ENCODE peak calls at places on chromosomes 7 and 10, in nine cellular contexts. K, F, T, P, L, C, E, Z and A are unnamed samples.

GRCh38 chr7:130982160-130982638 is 248.2 kb upstream of the KLF14 start:
- DNase-seq in K (peak), F (no peak), T (peak), P (peak), L (peak), C (no peak), E (no peak), Z (no peak), A (peak)

GRCh38 chr10:132735341-132735775 is 50.6 kb downstream of the NKX6-2 start:
- DNase-seq in K (no peak), F (no peak), T (no peak), P (peak), L (no peak), C (no peak), E (no peak), Z (no peak), A (no peak)

GRCh38 chr10:31709028-31709427 is 219.6 kb downstream of the ARHGAP12 start:
- DNase-seq in K (no peak), F (no peak), T (no peak), P (no peak), L (no peak), C (no peak), E (no peak), Z (no peak), A (no peak)

GRCh38 chr10:2950546-2950945 is 116.8 kb upstream of the PFKP start:
- DNase-seq in K (no peak), F (no peak), T (no peak), P (no peak), L (no peak), C (no peak), E (no peak), Z (no peak), A (no peak)

GRCh38 chr7:95867309-95867708 is 95.0 kb downstream of the DYNC1I1 start:
- DNase-seq in K (no peak), F (no peak), T (no peak), P (no peak), L (no peak), C (no peak), E (no peak), Z (peak), A (no peak)

GRCh38 chr10:15232279-15232678 is 63.8 kb upstream of the NMT2 start:
- DNase-seq in K (no peak), F (no peak), T (no peak), P (no peak), L (no peak), C (no peak), E (no peak), Z (no peak), A (no peak)

GRCh38 chr7:16753102-16753931 is at the start of gene TSPAN13:
- DNase-seq in K (peak), F (no peak), T (peak), P (peak), L (peak), C (no peak), E (peak), Z (peak), A (peak)

GRCh38 chr10:17993361-17993760 is 41.6 kb downstream of the SLC39A12 start:
- DNase-seq in K (no peak), F (no peak), T (peak), P (no peak), L (peak), C (peak), E (no peak), Z (no peak), A (peak)

GRCh38 chr7:21352540-21353387 is 75.1 kb upstream of the SP4 start:
- DNase-seq in K (no peak), F (no peak), T (no peak), P (peak), L (no peak), C (no peak), E (no peak), Z (no peak), A (peak)

GRCh38 chr10:110827410-110827809 is 44.3 kb upstream of the PDCD4 start:
- DNase-seq in K (no peak), F (no peak), T (peak), P (no peak), L (peak), C (peak), E (no peak), Z (no peak), A (peak)

GRCh38 chr10:46325021-46325420 is 38.2 kb downstream of the ANTXRL start:
- DNase-seq in K (no peak), F (no peak), T (no peak), P (peak), L (peak), C (no peak), E (no peak), Z (no peak), A (peak)

GRCh38 chr7:128662091-128662490 is 10.0 kb upstream of the GARIN1A start:
- DNase-seq in K (no peak), F (no peak), T (no peak), P (no peak), L (no peak), C (no peak), E (no peak), Z (no peak), A (no peak)

GRCh38 chr7:141737118-141737835 is 881 bp upstream of the SSBP1 start:
- DNase-seq in K (peak), F (no peak), T (peak), P (no peak), L (peak), C (no peak), E (peak), Z (peak), A (peak)

GRCh38 chr7:144524271-144524670 is 120.8 kb upstream of the NOBOX start:
- DNase-seq in K (no peak), F (no peak), T (no peak), P (no peak), L (no peak), C (no peak), E (no peak), Z (no peak), A (no peak)

GRCh38 chr7:1931248-1931950 is 261.3 kb downstream of the ELFN1 start:
- DNase-seq in K (no peak), F (no peak), T (peak), P (no peak), L (no peak), C (no peak), E (no peak), Z (peak), A (peak)

GRCh38 chr7:75688200-75689136 is 50.3 kb downstream of the HIP1 start:
- DNase-seq in K (no peak), F (no peak), T (no peak), P (peak), L (no peak), C (no peak), E (no peak), Z (peak), A (no peak)

GRCh38 chr10:13794982-13795381 is 208.2 kb downstream of the PRPF18 start:
- DNase-seq in K (no peak), F (no peak), T (no peak), P (no peak), L (no peak), C (no peak), E (no peak), Z (peak), A (no peak)

GRCh38 chr7:42315631-42316030 is 78.6 kb upstream of the GLI3 start:
- DNase-seq in K (no peak), F (no peak), T (peak), P (no peak), L (peak), C (no peak), E (no peak), Z (no peak), A (peak)

GRCh38 chr7:26729150-26729772 is 135.1 kb downstream of the SKAP2 start:
- DNase-seq in K (no peak), F (no peak), T (no peak), P (no peak), L (no peak), C (no peak), E (no peak), Z (no peak), A (no peak)

GRCh38 chr10:119253433-119254174 is 46.2 kb downstream of the GRK5 start:
- DNase-seq in K (peak), F (peak), T (peak), P (no peak), L (peak), C (peak), E (no peak), Z (no peak), A (peak)

GRCh38 chr7:75931676-75932075 is 16.7 kb downstream of the POR start:
- DNase-seq in K (no peak), F (no peak), T (peak), P (no peak), L (no peak), C (no peak), E (no peak), Z (peak), A (no peak)

GRCh38 chr7:19119901-19120486 is 2.6 kb upstream of the TWIST1 start:
- DNase-seq in K (no peak), F (no peak), T (no peak), P (no peak), L (no peak), C (no peak), E (no peak), Z (no peak), A (no peak)

GRCh38 chr10:120409816-120410215 is 47.2 kb upstream of the PLPP4 start:
- DNase-seq in K (no peak), F (no peak), T (no peak), P (no peak), L (no peak), C (no peak), E (no peak), Z (no peak), A (no peak)

GRCh38 chr10:17454801-17455520 is 566 bp upstream of the ST8SIA6 start:
- DNase-seq in K (no peak), F (no peak), T (no peak), P (no peak), L (no peak), C (no peak), E (no peak), Z (no peak), A (no peak)

GRCh38 chr10:124732931-124733536 is 11.1 kb downstream of the FAM53B start:
- DNase-seq in K (peak), F (peak), T (peak), P (peak), L (peak), C (no peak), E (peak), Z (no peak), A (no peak)

GRCh38 chr7:98840604-98841508 is 29.0 kb downstream of the TMEM130 start:
- DNase-seq in K (no peak), F (no peak), T (peak), P (no peak), L (no peak), C (no peak), E (no peak), Z (no peak), A (no peak)

GRCh38 chr10:104036518-104037260 is 49.0 kb downstream of the COL17A1 start:
- DNase-seq in K (no peak), F (no peak), T (no peak), P (no peak), L (no peak), C (no peak), E (no peak), Z (no peak), A (no peak)